ENCODE peak calls at places on chromosomes 6 and 20, in four cellular contexts. B is ovary, T is brain microvascular endothelial cell, E is glutamatergic neuron. G is an unnamed sample.
A peak's percentile ranks its signal among the peaks of the same experiment; 100 is the strongest.

GRCh38 chr6:47413752-47414516 is 63.7 kb upstream of the CD2AP start:
- DNase-seq in B (no peak), T (peak; percentile 40), E (no peak), G (no peak)

GRCh38 chr6:7727150-7727950 is 1.5 kb downstream of the BMP6 start:
- DNase-seq in B (peak; percentile 47), T (no peak), E (peak; percentile 40), G (peak; percentile 6)

GRCh38 chr20:52256465-52256864 is 64.9 kb upstream of the ZFP64 start:
- DNase-seq in B (no peak), T (no peak), E (no peak), G (no peak)

GRCh38 chr6:165552248-165552736 is 110.7 kb downstream of the PDE10A start:
- DNase-seq in B (no peak), T (no peak), E (no peak), G (peak; percentile 43)

GRCh38 chr6:39933669-39934059 is 598 bp downstream of the MOCS1 start:
- DNase-seq in B (no peak), T (no peak), E (no peak), G (no peak)

GRCh38 chr6:127118505-127119360 is at the start of gene RSPO3:
- DNase-seq in B (peak; percentile 15), T (peak; percentile 21), E (peak; percentile 48), G (no peak)

GRCh38 chr20:40663991-40664880 is 24.8 kb downstream of the MAFB start:
- DNase-seq in B (no peak), T (no peak), E (no peak), G (peak; percentile 80)

GRCh38 chr6:166541876-166542579 is 44.5 kb downstream of the RAMACL start:
- DNase-seq in B (no peak), T (no peak), E (no peak), G (peak; percentile 15)

GRCh38 chr6:15473741-15474161 is 189.1 kb downstream of the DTNBP1 start:
- DNase-seq in B (no peak), T (peak; percentile 56), E (no peak), G (no peak)

GRCh38 chr6:3268680-3269079 is 9.9 kb downstream of the PSMG4 start:
- DNase-seq in B (no peak), T (no peak), E (no peak), G (no peak)

GRCh38 chr20:19583532-19584175 is 174.4 kb upstream of the RIN2 start:
- DNase-seq in B (peak; percentile 74), T (peak; percentile 40), E (peak; percentile 96), G (peak; percentile 9)

GRCh38 chr6:19562468-19562867 is 274.7 kb upstream of the ID4 start:
- DNase-seq in B (no peak), T (no peak), E (no peak), G (no peak)

GRCh38 chr6:109456283-109456583 is 661 bp upstream of the MICAL1 start:
- DNase-seq in B (no peak), T (no peak), E (no peak), G (no peak)

GRCh38 chr20:64077876-64078551 is 1.3 kb downstream of the RGS19 start:
- DNase-seq in B (no peak), T (no peak), E (no peak), G (no peak)

GRCh38 chr6:43695078-43695966 is 7.7 kb upstream of the MRPS18A start:
- DNase-seq in B (no peak), T (no peak), E (peak; percentile 37), G (peak; percentile 95)

GRCh38 chr6:10413850-10414765 is 766 bp downstream of the TFAP2A start:
- DNase-seq in B (no peak), T (no peak), E (peak; percentile 52), G (peak; percentile 53)

GRCh38 chr6:48315051-48315719 is 204.2 kb upstream of the PTCHD4 start:
- DNase-seq in B (no peak), T (no peak), E (no peak), G (no peak)

GRCh38 chr6:76465410-76465809 is 392.9 kb upstream of the IMPG1 start:
- DNase-seq in B (no peak), T (no peak), E (no peak), G (no peak)

GRCh38 chr20:20490673-20491072 is 122.8 kb downstream of the INSM1 start:
- DNase-seq in B (no peak), T (no peak), E (no peak), G (no peak)

GRCh38 chr20:37114012-37114411 is 18.2 kb upstream of the RBL1 start:
- DNase-seq in B (no peak), T (no peak), E (no peak), G (no peak)

GRCh38 chr6:72622094-72622540 is 253 bp downstream of the KCNQ5 start:
- DNase-seq in B (peak; percentile 10), T (no peak), E (peak; percentile 71), G (no peak)

GRCh38 chr20:58433029-58433657 is 44.1 kb downstream of the VAPB start:
- DNase-seq in B (no peak), T (no peak), E (no peak), G (no peak)

GRCh38 chr6:140979642-140980091 is 1153.1 kb upstream of the GJE1 start:
- DNase-seq in B (peak; percentile 33), T (peak; percentile 96), E (no peak), G (no peak)

GRCh38 chr6:2016040-2016439 is 229.4 kb downstream of the GMDS start:
- DNase-seq in B (no peak), T (no peak), E (no peak), G (no peak)

GRCh38 chr6:85677243-85677956 is 34.7 kb upstream of the SYNCRIP start:
- DNase-seq in B (no peak), T (no peak), E (no peak), G (no peak)

GRCh38 chr20:23569570-23569969 is 1.3 kb upstream of the CST9L start:
- DNase-seq in B (no peak), T (no peak), E (no peak), G (no peak)

GRCh38 chr20:21968486-21968885 is 263.0 kb downstream of the PAX1 start:
- DNase-seq in B (no peak), T (no peak), E (no peak), G (no peak)
- TF ChIP-seq CTCF in B (no peak), T (no peak), E (no peak), G (no peak)

GRCh38 chr20:24782801-24783630 is 166.1 kb upstream of the CST7 start:
- DNase-seq in B (no peak), T (no peak), E (peak; percentile 39), G (no peak)
- TF ChIP-seq CTCF in B (no peak), T (peak; percentile 49), E (no peak), G (no peak)

DNA sequence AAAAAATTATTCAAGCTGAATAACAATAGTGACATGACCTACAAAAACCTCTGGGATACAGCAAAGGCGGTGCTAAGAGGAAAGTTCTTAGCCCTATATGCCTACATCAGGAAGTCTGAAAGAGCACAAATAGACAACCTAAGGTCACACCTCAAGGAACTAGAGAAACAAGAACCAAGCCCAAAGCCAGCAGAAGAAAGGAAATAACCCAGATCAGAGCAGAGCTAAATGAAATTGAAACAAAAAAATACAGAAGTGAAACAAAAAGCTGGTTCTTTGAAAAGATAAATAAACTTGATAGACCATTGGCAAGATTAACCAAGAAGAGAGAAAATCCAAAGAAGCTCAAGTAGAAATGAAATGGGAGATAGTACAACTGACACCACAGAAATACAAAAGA is 47.6 kb upstream of the NOTCH4 start:
- DNase-seq in B (no peak), T (no peak), E (no peak), G (no peak)
- TF ChIP-seq CTCF in B (no peak), T (no peak), E (no peak), G (no peak)

GRCh38 chr6:63427951-63428350 is 108.2 kb upstream of the LGSN start:
- DNase-seq in B (no peak), T (no peak), E (no peak), G (no peak)
- TF ChIP-seq CTCF in B (no peak), T (no peak), E (no peak), G (no peak)

DNA sequence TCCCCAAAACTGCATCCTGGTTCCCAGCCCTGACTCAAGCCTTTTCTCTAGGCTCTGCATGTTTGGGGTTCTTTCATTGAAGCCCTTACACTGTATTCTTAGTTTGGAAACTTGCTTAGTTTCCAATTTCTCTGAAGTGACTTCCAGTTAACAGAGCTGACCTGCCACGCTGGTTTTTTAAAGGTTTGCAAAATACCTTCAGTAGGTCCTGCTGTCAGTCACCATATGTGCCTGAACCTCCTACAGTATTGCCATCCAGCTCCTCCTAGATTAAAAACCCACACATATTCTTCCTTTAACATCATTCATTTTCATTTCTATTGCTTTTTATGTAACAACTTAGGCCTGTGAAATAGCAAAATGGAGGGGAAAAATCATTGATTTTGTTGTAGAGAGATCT is 191.4 kb upstream of the PREP start:
- DNase-seq in B (no peak), T (no peak), E (no peak), G (no peak)
- TF ChIP-seq CTCF in B (no peak), T (no peak), E (no peak), G (no peak)

G was measured in Calu3.